ENCODE peak calls at places on chromosomes 7 and 10, in ten cellular contexts. S is stimulated activated CD4-positive, alpha-beta T cell treated with anti-CD3 and anti-CD28 coated beads, Interleukin-1b, Interleukin-23, amount 100 ng/mL, for 4 hours; B is OCI-LY7; Y is lower leg skin; T is spleen; N is HFFc6; E is central memory CD4-positive, alpha-beta T cell; M is stomach; K is effector CD4-positive, alpha-beta T cell; Z is mesenteric fat pad. R is an unnamed sample.

GRCh38 chr7:138608292-138608691 is 92.9 kb downstream of the SVOPL start:
- DNase-seq in N (peak), K (no peak), B (no peak), Y (no peak), S (no peak), Z (no peak), T (no peak), M (no peak), E (no peak), R (no peak)

GRCh38 chr7:136000288-136000913 is 23.2 kb upstream of the MTPN start:
- DNase-seq in K (no peak), Y (no peak), S (no peak), N (no peak), B (no peak), E (no peak), M (no peak), T (no peak), Z (no peak), R (no peak)

GRCh38 chr7:134941947-134942346 is 44.4 kb upstream of the AGBL3 start:
- DNase-seq in M (peak), N (no peak), Y (no peak), E (no peak), B (no peak), K (no peak), Z (no peak), S (no peak), T (no peak), R (no peak)

GRCh38 chr10:28263136-28263857 is 39.6 kb downstream of the MPP7 start:
- DNase-seq in M (peak), K (no peak), S (no peak), E (no peak), Z (no peak), N (no peak), Y (no peak), T (no peak), B (no peak), R (no peak)

GRCh38 chr7:114212753-114213439 is 201.7 kb upstream of the FOXP2 start:
- DNase-seq in S (no peak), B (no peak), K (no peak), Y (no peak), N (no peak), T (no peak), Z (no peak), M (no peak), E (no peak), R (no peak)

GRCh38 chr7:20330797-20331230 is at the start of gene ITGB8:
- DNase-seq in N (no peak), T (peak), B (no peak), S (no peak), E (no peak), Y (peak), K (no peak), M (peak), Z (no peak), R (peak)

GRCh38 chr7:136030867-136031318 is 53.7 kb upstream of the MTPN start:
- DNase-seq in M (no peak), Z (no peak), T (no peak), B (no peak), N (no peak), K (no peak), Y (no peak), S (no peak), E (no peak), R (no peak)

GRCh38 chr7:157493776-157494175 is 157.0 kb downstream of the DNAJB6 start:
- DNase-seq in T (no peak), S (no peak), B (no peak), M (peak), Y (no peak), K (no peak), N (no peak), Z (peak), E (no peak), R (no peak)

GRCh38 chr10:82625497-82626151 is 750.6 kb downstream of the NRG3 start:
- DNase-seq in M (no peak), E (no peak), B (no peak), N (no peak), S (no peak), T (no peak), K (no peak), Z (no peak), Y (no peak), R (no peak)

GRCh38 chr10:102676916-102677315 is 32.6 kb downstream of the TRIM8 start:
- DNase-seq in E (no peak), S (no peak), M (no peak), Y (no peak), K (no peak), T (no peak), B (no peak), N (no peak), Z (peak), R (no peak)

GRCh38 chr7:118104812-118105441 is 79.0 kb upstream of the LSM8 start:
- DNase-seq in N (no peak), M (no peak), K (no peak), T (no peak), Y (no peak), S (no peak), Z (no peak), E (no peak), B (peak), R (peak)

GRCh38 chr10:133530506-133530905 is 3.3 kb downstream of the CYP2E1 start:
- DNase-seq in M (no peak), T (no peak), K (no peak), Y (no peak), B (no peak), N (no peak), Z (no peak), E (no peak), S (no peak), R (no peak)

GRCh38 chr10:69685802-69686585 is 55.9 kb downstream of the FAM241B start:
- DNase-seq in M (peak), E (no peak), Z (peak), N (peak), T (no peak), B (no peak), S (no peak), Y (no peak), K (no peak), R (no peak)

GRCh38 chr10:33066558-33067236 is 108.7 kb upstream of the ITGB1 start:
- DNase-seq in B (no peak), M (no peak), S (no peak), N (peak), Z (no peak), K (no peak), E (no peak), Y (no peak), T (no peak), R (no peak)

GRCh38 chr10:71038234-71038633 is 149.9 kb upstream of the PCBD1 start:
- DNase-seq in B (no peak), N (no peak), S (no peak), M (no peak), K (no peak), Y (no peak), Z (peak), E (no peak), T (peak), R (no peak)

GRCh38 chr10:49207936-49208482 is 19.8 kb upstream of the TMEM273 start:
- DNase-seq in T (no peak), K (no peak), E (no peak), M (no peak), N (no peak), Z (no peak), Y (no peak), S (no peak), B (peak), R (no peak)

GRCh38 chr7:55641811-55642210 is 69.5 kb upstream of the VOPP1 start:
- DNase-seq in E (peak), Z (no peak), S (no peak), T (no peak), Y (no peak), M (no peak), N (no peak), B (peak), K (no peak), R (no peak)

GRCh38 chr10:126564297-126564888 is 106.1 kb downstream of the C10orf90 start:
- DNase-seq in E (no peak), N (no peak), K (no peak), M (no peak), Y (no peak), B (no peak), Z (no peak), S (no peak), T (no peak), R (no peak)

GRCh38 chr7:158740013-158740656 is 35.5 kb upstream of the NCAPG2 start:
- DNase-seq in T (no peak), S (no peak), Z (no peak), M (peak), Y (no peak), K (no peak), N (peak), B (no peak), E (no peak), R (no peak)

GRCh38 chr7:29327455-29327854 is 132.9 kb downstream of the CHN2 start:
- DNase-seq in Z (no peak), N (no peak), K (no peak), T (no peak), S (no peak), Y (no peak), M (no peak), B (no peak), E (no peak), R (no peak)

GRCh38 chr10:34288634-34289033 is 526.5 kb downstream of the PARD3 start:
- DNase-seq in M (no peak), K (no peak), T (no peak), Z (no peak), E (no peak), N (no peak), S (no peak), Y (no peak), B (no peak), R (no peak)

GRCh38 chr7:12827219-12827821 is 139.9 kb downstream of the ARL4A start:
- DNase-seq in B (no peak), T (no peak), M (no peak), K (no peak), S (no peak), Z (no peak), E (no peak), Y (no peak), N (no peak), R (no peak)

GRCh38 chr10:86110156-86110786 is 256.3 kb downstream of the GRID1 start:
- DNase-seq in Z (peak), E (no peak), S (no peak), M (no peak), N (no peak), T (peak), K (no peak), B (no peak), Y (no peak), R (no peak)

GRCh38 chr7:41084381-41084780 is 618.5 kb downstream of the INHBA start:
- DNase-seq in T (no peak), K (no peak), Z (no peak), B (no peak), N (no peak), S (no peak), M (no peak), E (no peak), Y (no peak), R (no peak)

GRCh38 chr7:20417675-20418382 is 87.1 kb downstream of the ITGB8 start:
- DNase-seq in N (no peak), T (no peak), B (no peak), E (no peak), M (no peak), Y (no peak), S (no peak), Z (no peak), K (no peak), R (no peak)

GRCh38 chr10:125020871-125021270 is 78.9 kb downstream of the ZRANB1 start:
- DNase-seq in B (no peak), M (no peak), S (no peak), N (no peak), T (no peak), E (no peak), Z (no peak), K (no peak), Y (no peak), R (no peak)

GRCh38 chr7:47937711-47938573 is 10.3 kb downstream of the PKD1L1 start:
- DNase-seq in N (no peak), Z (no peak), S (no peak), K (no peak), M (no peak), E (no peak), T (no peak), B (peak), Y (no peak), R (no peak)

GRCh38 chr10:14543048-14543903 is 212.6 kb upstream of the FRMD4A start:
- DNase-seq in B (no peak), K (peak), S (no peak), Z (no peak), T (peak), N (no peak), M (no peak), E (peak), Y (no peak), R (no peak)

GRCh38 chr7:730501-731439 is 3.7 kb upstream of the PRKAR1B start:
- DNase-seq in B (no peak), T (peak), N (no peak), Y (no peak), E (no peak), S (no peak), M (no peak), Z (peak), K (no peak), R (no peak)

GRCh38 chr7:139249179-139249822 is 18.3 kb downstream of the UBN2 start:
- DNase-seq in N (no peak), Z (no peak), Y (no peak), E (no peak), M (no peak), S (no peak), B (no peak), K (no peak), T (no peak), R (no peak)

GRCh38 chr10:77537720-77538373 is 99.8 kb downstream of the KCNMA1 start:
- DNase-seq in Z (no peak), M (no peak), E (no peak), N (no peak), Y (no peak), K (no peak), S (no peak), B (no peak), T (no peak), R (no peak)

GRCh38 chr10:71865561-71866041 is 14.6 kb upstream of the PSAP start:
- DNase-seq in E (no peak), S (no peak), Y (no peak), B (no peak), Z (peak), K (no peak), T (peak), N (no peak), M (no peak), R (no peak)

GRCh38 chr10:77104459-77104980 is 533.1 kb downstream of the KCNMA1 start:
- DNase-seq in Y (peak), B (no peak), Z (no peak), K (no peak), M (no peak), N (peak), E (no peak), S (no peak), T (no peak), R (no peak)

GRCh38 chr10:43452356-43452914 is 15.5 kb downstream of the ZNF487 start:
- DNase-seq in E (no peak), Y (no peak), N (no peak), Z (no peak), M (no peak), K (no peak), S (no peak), T (no peak), B (no peak), R (no peak)

GRCh38 chr7:149144996-149145850 is 2.0 kb upstream of the ZNF398 start:
- DNase-seq in T (no peak), K (no peak), S (no peak), N (no peak), Z (no peak), B (peak), Y (peak), M (no peak), E (no peak), R (no peak)

GRCh38 chr7:55130554-55131198 is 111.9 kb downstream of the EGFR start:
- DNase-seq in N (peak), E (no peak), B (no peak), S (no peak), Z (no peak), K (no peak), M (no peak), T (no peak), Y (no peak), R (no peak)

GRCh38 chr10:31838065-31838464 is 90.6 kb downstream of the ARHGAP12 start:
- DNase-seq in Z (no peak), N (no peak), T (no peak), B (no peak), M (no peak), S (no peak), E (no peak), Y (no peak), K (no peak), R (no peak)